ENCODE peak calls at places on chromosome 17, in four cellular contexts. T, B, X and U are unnamed samples.

GRCh38 chr17:19237389-19238166 is 412 bp downstream of the EPN2 start:
- DNase-seq in T (no peak), B (no peak), X (no peak), U (no peak)

GRCh38 chr17:60146206-60146605 is 3.6 kb upstream of the CA4 start:
- DNase-seq in T (no peak), B (no peak), X (no peak), U (no peak)

GRCh38 chr17:34300652-34301390 is 15.3 kb downstream of the CCL11 start:
- DNase-seq in T (no peak), B (no peak), X (no peak), U (no peak)

GRCh38 chr17:43832168-43832975 is 574 bp downstream of the MPP3 start:
- DNase-seq in T (no peak), B (no peak), X (peak), U (no peak)

GRCh38 chr17:73571524-73572130 is 72.6 kb downstream of the SDK2 start:
- DNase-seq in T (no peak), B (no peak), X (no peak), U (no peak)

GRCh38 chr17:33292981-33293867 is at the start of gene ASIC2:
- DNase-seq in T (peak), B (no peak), X (no peak), U (peak)

GRCh38 chr17:32520737-32521399 is 34.1 kb downstream of the CDK5R1 start:
- DNase-seq in T (no peak), B (no peak), X (no peak), U (no peak)

GRCh38 chr17:39988206-39988810 is 7.7 kb downstream of the PSMD3 start:
- DNase-seq in T (no peak), B (no peak), X (no peak), U (no peak)

GRCh38 chr17:4583796-4584124 is 569 bp upstream of the SMTNL2 start:
- DNase-seq in T (no peak), B (no peak), X (no peak), U (no peak)

GRCh38 chr17:11612956-11613355 is 14.7 kb downstream of the DNAH9 start:
- DNase-seq in T (no peak), B (no peak), X (no peak), U (no peak)

GRCh38 chr17:81419333-81419885 is 24.2 kb downstream of the BAHCC1 start:
- DNase-seq in T (no peak), B (no peak), X (no peak), U (no peak)

GRCh38 chr17:36544049-36544319 is 735 bp upstream of the GGNBP2 start:
- DNase-seq in T (no peak), B (peak), X (peak), U (no peak)

GRCh38 chr17:66357037-66357436 is 54.6 kb downstream of the PRKCA start:
- DNase-seq in T (no peak), B (no peak), X (no peak), U (no peak)

GRCh38 chr17:49926886-49927285 is 42.1 kb upstream of the DLX4 start:
- DNase-seq in T (no peak), B (no peak), X (no peak), U (no peak)

GRCh38 chr17:82687375-82687861 is 11.1 kb downstream of the RAB40B start:
- DNase-seq in T (no peak), B (peak), X (no peak), U (no peak)

DNA sequence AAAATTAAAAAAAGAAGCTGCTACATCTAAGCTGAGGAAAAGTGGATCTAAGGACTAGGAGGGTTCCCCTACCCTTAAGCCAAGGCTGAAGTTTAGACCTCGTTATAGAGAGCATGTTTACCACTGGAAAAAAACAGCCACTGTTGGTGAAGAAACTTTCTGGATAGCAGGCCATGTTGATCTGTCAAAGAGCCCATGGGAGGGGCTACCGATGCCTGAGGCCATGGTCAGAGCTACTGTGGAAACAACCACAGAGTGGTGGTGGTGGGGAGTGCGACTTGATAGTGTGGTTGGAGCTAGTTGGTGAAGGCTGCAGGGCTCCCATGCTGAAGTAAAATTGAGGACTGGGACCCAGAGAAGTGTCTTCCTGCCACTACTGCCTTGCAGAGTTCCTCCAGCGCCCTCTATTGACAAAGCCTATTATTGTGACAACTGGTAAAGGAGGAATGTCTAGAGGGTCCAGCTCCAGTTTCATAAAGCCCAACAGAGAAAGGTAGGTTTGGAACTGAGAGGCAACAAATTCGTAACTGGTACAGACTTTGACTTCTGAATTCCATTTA is 12.7 kb upstream of the FAM20A start:
- DNase-seq in T (peak), B (no peak), X (peak), U (peak)
- TF ChIP-seq SUZ12 in T (no peak), B (no peak), X (no peak), U (no peak)

DNA sequence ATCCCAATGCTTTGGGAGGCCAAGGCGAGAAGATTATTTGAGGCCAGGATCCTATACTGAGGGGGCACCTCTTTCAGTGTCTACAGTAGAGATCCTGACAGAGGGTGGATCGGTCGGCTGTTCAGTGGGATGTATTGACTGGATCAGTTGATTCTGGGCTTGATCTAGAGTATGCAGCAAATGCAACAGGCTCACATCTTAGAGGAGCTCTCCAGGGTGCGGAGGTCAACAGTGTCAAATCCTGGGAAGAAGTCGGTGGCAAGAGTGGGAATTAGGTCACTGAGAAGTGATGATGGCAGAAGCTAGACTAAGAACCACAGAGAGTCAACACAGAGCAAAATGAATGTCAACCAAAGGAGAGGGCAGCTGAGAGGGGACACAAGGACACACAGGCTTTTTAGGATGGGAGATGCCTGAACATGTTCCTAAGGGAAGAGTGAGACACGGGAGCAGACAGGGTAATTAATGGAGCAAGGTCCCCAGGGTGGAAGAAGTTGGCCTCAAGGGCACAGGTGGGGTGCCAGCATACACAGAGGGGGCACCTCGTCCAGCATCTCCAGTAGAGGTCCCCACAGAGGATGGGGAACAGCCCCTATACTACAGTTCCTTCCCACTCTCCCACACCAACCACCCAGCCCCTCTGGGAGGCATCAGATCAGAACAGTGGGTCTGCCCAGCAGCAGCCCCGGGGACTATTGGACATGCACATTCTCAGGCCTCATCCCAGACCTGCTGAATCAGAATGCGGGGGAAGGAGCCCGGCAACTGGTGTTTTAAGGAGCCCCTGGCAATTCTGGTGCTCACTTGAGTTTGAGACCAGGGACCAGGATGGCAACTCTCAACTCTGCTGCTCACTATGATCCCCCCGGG is 10.0 kb upstream of the CYTH1 start:
- DNase-seq in T (no peak), B (no peak), X (no peak), U (no peak)
- H3K4me3 ChIP-seq in T (no peak), B (no peak), X (no peak), U (no peak)

DNA sequence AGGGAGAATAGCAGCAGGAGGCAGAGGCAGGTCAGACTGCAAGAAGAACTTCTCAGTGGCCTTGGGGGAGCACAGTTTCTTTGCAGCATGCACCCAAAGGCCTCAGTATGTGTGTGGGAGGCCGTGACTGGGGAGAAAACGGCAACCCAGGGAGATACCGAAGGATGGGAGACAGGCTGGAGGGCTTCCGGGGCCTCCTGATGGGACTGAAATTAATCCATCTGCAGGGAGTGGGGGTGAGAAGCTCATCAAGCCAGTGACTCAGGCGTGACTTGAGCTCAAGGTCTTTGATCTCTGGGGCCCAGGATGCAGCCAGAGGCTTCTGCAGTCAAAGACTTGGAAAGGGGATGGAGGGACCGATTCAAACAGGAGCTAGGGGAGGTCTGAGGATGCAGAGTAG is 5.1 kb upstream of the C17orf113 start:
- DNase-seq in T (no peak), B (no peak), X (no peak), U (no peak)
- TF ChIP-seq SUZ12 in T (no peak), B (no peak), X (no peak), U (no peak)

GRCh38 chr17:72193395-72194106 is 72.7 kb downstream of the SOX9 start:
- DNase-seq in T (no peak), B (no peak), X (no peak), U (no peak)
- H3K4me3 ChIP-seq in T (no peak), B (no peak), X (no peak), U (no peak)

GRCh38 chr17:78316867-78317816 is 42.7 kb downstream of the SOCS3 start:
- DNase-seq in T (peak), B (peak), X (peak), U (peak)
- TF ChIP-seq SUZ12 in T (no peak), B (no peak), X (no peak), U (no peak)

DNA sequence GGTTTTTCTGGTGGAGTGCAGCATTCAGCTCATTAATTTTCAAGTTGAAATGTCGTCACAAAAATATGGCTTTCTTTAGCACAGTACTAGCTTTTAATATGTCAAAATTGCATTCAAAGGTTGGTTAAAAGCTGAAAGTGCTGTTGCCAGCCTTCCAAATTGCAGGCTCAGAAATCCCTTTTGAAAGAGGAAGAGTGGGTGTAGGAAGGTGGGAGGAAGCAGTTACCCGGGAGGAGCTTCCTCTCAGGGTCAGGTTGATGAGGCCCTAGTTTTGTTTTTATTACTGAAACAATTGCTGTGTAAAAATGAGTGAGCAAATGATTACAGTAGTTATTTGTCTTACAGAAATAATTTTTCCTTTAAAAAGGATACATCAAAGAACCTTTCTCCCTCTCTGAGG is 41.4 kb downstream of the SEC14L1 start:
- DNase-seq in T (no peak), B (no peak), X (no peak), U (no peak)
- H3K4me3 ChIP-seq in T (no peak), B (peak), X (no peak), U (no peak)

GRCh38 chr17:72342582-72343527 is 222.0 kb downstream of the SOX9 start:
- DNase-seq in T (no peak), B (no peak), X (no peak), U (no peak)
- TF ChIP-seq SUZ12 in T (no peak), B (no peak), X (no peak), U (no peak)

DNA sequence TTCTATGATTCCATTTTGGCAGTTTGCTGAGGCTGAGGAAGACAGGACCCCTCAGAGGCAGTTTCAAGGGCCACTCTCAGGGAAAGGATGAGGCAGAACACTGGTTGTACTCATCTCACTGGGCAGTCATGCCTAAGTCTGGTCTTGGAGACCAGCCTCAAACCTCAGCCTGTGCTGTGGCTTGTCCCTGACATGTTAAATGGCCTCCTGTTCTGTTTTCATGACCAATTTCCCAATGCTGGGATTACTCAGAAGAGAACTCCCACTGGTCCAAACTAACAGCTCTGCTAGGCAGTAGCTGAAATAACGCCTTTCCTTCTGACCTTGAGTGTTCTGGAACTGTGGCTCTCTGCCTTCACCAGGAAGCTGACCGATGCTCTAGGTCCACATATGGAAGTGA is 8.4 kb upstream of the SPDYE4 start:
- DNase-seq in T (no peak), B (no peak), X (no peak), U (no peak)
- H3K4me3 ChIP-seq in T (no peak), B (no peak), X (no peak), U (no peak)

DNA sequence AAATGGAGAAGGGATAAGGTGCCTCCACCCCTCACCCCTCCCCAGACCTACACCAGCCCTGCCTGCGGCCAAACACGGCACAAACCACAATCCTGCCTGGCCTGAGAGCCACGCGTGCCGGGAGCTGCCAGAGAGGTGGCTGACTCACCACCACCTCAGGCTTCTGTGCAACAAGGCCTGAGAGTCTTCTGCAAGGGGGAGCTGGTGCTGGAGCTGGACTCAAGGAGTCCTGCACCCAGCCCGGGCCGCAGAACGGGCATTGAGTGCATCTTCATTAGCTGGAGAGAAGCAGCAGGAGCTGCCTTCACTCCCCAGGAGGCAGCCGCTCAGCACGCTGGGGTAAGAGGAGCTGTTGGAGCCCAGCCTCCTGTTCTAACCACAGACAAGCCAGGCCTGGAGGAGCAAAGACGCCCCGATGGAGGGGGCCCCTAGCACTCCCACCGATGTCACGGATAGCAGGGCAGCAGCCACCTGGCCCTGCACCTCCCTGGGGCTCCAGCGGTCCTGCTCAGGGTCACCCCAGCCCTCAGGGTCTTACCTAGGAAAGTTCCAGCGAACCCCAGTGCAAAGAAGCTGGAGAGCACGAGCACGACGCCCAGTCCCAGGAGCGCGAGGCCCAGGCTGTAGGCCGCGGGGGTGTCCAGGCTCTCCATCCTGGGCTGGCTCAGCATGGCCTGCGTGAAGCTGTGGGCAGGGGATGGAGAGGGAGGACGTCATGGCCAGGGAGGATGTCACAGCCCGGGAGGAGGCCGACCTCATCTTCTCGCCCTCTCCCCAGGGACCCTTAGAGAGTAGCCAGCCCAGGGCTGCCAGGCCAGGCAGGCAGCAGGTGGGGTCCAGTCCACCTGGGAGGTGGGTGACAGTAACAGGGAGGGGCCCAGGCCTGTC is 16.0 kb upstream of the RASD1 start:
- DNase-seq in T (no peak), B (no peak), X (no peak), U (no peak)
- TF ChIP-seq SUZ12 in T (no peak), B (no peak), X (no peak), U (no peak)